ENCODE peak calls at places on chromosomes 11 and 22, in four cellular contexts. One of them, this sample, is unnamed.

GRCh38 chr11:79076526-79077115 is 364.2 kb downstream of the TENM4 start:
- DNase-seq in A549: peak; percentile 35
- DNase-seq in neural progenitor cell: peak; percentile 57
- DNase-seq in brain microvascular endothelial cell: peak; percentile 51
- DNase-seq in this sample: peak; percentile 48

GRCh38 chr11:2233693-2234455 is 36.5 kb downstream of the ASCL2 start:
- DNase-seq in A549: no peak
- DNase-seq in neural progenitor cell: no peak
- DNase-seq in brain microvascular endothelial cell: no peak
- DNase-seq in this sample: no peak

GRCh38 chr11:65470433-65470832 is 28.4 kb upstream of the MALAT1 start:
- DNase-seq in A549: no peak
- DNase-seq in neural progenitor cell: no peak
- DNase-seq in brain microvascular endothelial cell: no peak
- DNase-seq in this sample: no peak

GRCh38 chr11:9691865-9692264 is 28.0 kb downstream of the SWAP70 start:
- DNase-seq in A549: no peak
- DNase-seq in neural progenitor cell: no peak
- DNase-seq in brain microvascular endothelial cell: no peak
- DNase-seq in this sample: no peak

GRCh38 chr22:27492566-27493201 is 308.9 kb downstream of the MN1 start:
- DNase-seq in A549: no peak
- DNase-seq in neural progenitor cell: no peak
- DNase-seq in brain microvascular endothelial cell: no peak
- DNase-seq in this sample: no peak

GRCh38 chr22:26642465-26643367 is 14.7 kb upstream of the MIAT start:
- DNase-seq in A549: no peak
- DNase-seq in neural progenitor cell: peak; percentile 54
- DNase-seq in brain microvascular endothelial cell: no peak
- DNase-seq in this sample: no peak

GRCh38 chr11:62614275-62614674 is 1.2 kb downstream of the ROM1 start:
- DNase-seq in A549: no peak
- DNase-seq in neural progenitor cell: no peak
- DNase-seq in brain microvascular endothelial cell: no peak
- DNase-seq in this sample: no peak

GRCh38 chr11:11580831-11581492 is 40.8 kb downstream of the GALNT18 start:
- DNase-seq in A549: no peak
- DNase-seq in neural progenitor cell: no peak
- DNase-seq in brain microvascular endothelial cell: no peak
- DNase-seq in this sample: no peak

GRCh38 chr11:47257518-47258316 is at the start of gene NR1H3:
- DNase-seq in A549: peak; percentile 64
- DNase-seq in neural progenitor cell: peak; percentile 79
- DNase-seq in brain microvascular endothelial cell: peak; percentile 40
- DNase-seq in this sample: peak; percentile 45

GRCh38 chr11:97888641-97889040 is 1132.1 kb upstream of the CNTN5 start:
- DNase-seq in A549: no peak
- DNase-seq in neural progenitor cell: no peak
- DNase-seq in brain microvascular endothelial cell: no peak
- DNase-seq in this sample: no peak

GRCh38 chr11:368414-369335 is 624 bp upstream of the B4GALNT4 start:
- DNase-seq in A549: peak; percentile 48
- DNase-seq in neural progenitor cell: peak; percentile 65
- DNase-seq in brain microvascular endothelial cell: peak; percentile 7
- DNase-seq in this sample: no peak

GRCh38 chr11:104256525-104256924 is 92.6 kb upstream of the PDGFD start:
- DNase-seq in A549: no peak
- DNase-seq in neural progenitor cell: no peak
- DNase-seq in brain microvascular endothelial cell: no peak
- DNase-seq in this sample: no peak

GRCh38 chr11:120172921-120173705 is 35.2 kb upstream of the TRIM29 start:
- DNase-seq in A549: no peak
- DNase-seq in neural progenitor cell: no peak
- DNase-seq in brain microvascular endothelial cell: no peak
- DNase-seq in this sample: no peak

GRCh38 chr11:83363280-83363679 is 77.1 kb upstream of the CCDC90B start:
- DNase-seq in A549: no peak
- DNase-seq in neural progenitor cell: peak; percentile 10
- DNase-seq in brain microvascular endothelial cell: no peak
- DNase-seq in this sample: no peak

GRCh38 chr22:42978453-42979103 is 36.4 kb downstream of the PACSIN2 start:
- DNase-seq in A549: no peak
- DNase-seq in neural progenitor cell: peak; percentile 56
- DNase-seq in brain microvascular endothelial cell: no peak
- DNase-seq in this sample: no peak

GRCh38 chr11:76248210-76248609 is 41.9 kb upstream of the WNT11 start:
- DNase-seq in A549: peak; percentile 52
- DNase-seq in neural progenitor cell: peak; percentile 49
- DNase-seq in brain microvascular endothelial cell: no peak
- DNase-seq in this sample: no peak

GRCh38 chr22:49664891-49665290 is 162.8 kb downstream of the BRD1 start:
- DNase-seq in A549: no peak
- DNase-seq in neural progenitor cell: no peak
- DNase-seq in brain microvascular endothelial cell: no peak
- DNase-seq in this sample: no peak

GRCh38 chr11:56659755-56660154 is 3.7 kb upstream of the OR5AR1 start:
- DNase-seq in A549: no peak
- DNase-seq in neural progenitor cell: peak; percentile 82
- DNase-seq in brain microvascular endothelial cell: no peak
- DNase-seq in this sample: no peak

GRCh38 chr11:117824571-117825537 is at the start of gene FXYD2:
- DNase-seq in A549: no peak
- DNase-seq in neural progenitor cell: no peak
- DNase-seq in brain microvascular endothelial cell: no peak
- DNase-seq in this sample: no peak

GRCh38 chr22:44668190-44668885 is 33.7 kb upstream of the PRR5 start:
- DNase-seq in A549: no peak
- DNase-seq in neural progenitor cell: peak; percentile 86
- DNase-seq in brain microvascular endothelial cell: no peak
- DNase-seq in this sample: no peak

GRCh38 chr22:17982572-17983141 is 41.7 kb downstream of the MICAL3 start:
- DNase-seq in A549: no peak
- DNase-seq in neural progenitor cell: no peak
- DNase-seq in brain microvascular endothelial cell: no peak
- DNase-seq in this sample: no peak

GRCh38 chr11:124633355-124633754 is 10.7 kb downstream of the TBRG1 start:
- DNase-seq in A549: peak; percentile 26
- DNase-seq in neural progenitor cell: no peak
- DNase-seq in brain microvascular endothelial cell: peak; percentile 16
- DNase-seq in this sample: no peak

GRCh38 chr22:50063589-50064393 is 5.7 kb upstream of the TTLL8 start:
- DNase-seq in A549: no peak
- DNase-seq in neural progenitor cell: no peak
- DNase-seq in brain microvascular endothelial cell: no peak
- DNase-seq in this sample: no peak

GRCh38 chr11:15800121-15800800 is 556.1 kb downstream of the SOX6 start:
- DNase-seq in A549: no peak
- DNase-seq in neural progenitor cell: no peak
- DNase-seq in brain microvascular endothelial cell: peak; percentile 88
- DNase-seq in this sample: no peak

GRCh38 chr22:27537481-27537891 is 264.1 kb downstream of the MN1 start:
- DNase-seq in A549: no peak
- DNase-seq in neural progenitor cell: no peak
- DNase-seq in brain microvascular endothelial cell: no peak
- DNase-seq in this sample: no peak

GRCh38 chr11:35050596-35050995 is 88.4 kb upstream of the CD44 start:
- DNase-seq in A549: no peak
- DNase-seq in neural progenitor cell: no peak
- DNase-seq in brain microvascular endothelial cell: no peak
- DNase-seq in this sample: no peak

DNA sequence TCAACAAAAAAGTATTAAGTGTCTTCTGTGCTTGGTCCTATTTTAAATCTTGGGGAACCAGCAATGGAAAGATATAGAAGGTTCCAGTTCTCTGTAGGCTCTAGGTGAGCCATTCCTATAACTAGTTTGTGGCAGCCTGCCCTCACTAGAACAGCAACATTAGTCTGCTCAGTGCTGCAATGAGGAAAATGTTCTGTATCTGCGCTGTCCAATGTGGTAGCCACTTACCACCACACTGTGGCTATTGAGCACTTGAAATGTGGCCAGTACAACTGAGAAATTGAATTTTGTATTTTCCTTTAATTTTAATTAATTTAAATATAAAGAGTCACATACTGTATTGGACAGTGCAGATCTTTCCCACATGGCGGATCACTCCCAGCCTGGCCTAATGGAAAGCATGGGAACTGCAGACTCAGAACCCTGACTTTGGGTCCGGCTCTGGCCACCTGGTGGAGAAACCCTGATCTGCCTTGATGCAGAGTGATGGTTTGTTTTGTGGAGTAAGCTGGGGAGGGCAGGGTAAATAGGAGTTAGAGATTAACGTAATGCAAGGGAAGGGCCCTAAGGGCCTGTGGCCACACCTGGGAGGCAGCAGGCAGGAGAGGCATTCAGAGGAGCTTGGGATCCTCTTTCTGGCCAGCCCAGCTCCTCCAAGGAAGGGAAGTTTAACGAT is 101.0 kb downstream of the ME3 start:
- DNase-seq in A549: peak; percentile 69
- DNase-seq in neural progenitor cell: peak; percentile 70
- DNase-seq in brain microvascular endothelial cell: no peak
- DNase-seq in this sample: peak; percentile 31
- TF ChIP-seq CTCF in A549: peak; percentile 60
- TF ChIP-seq CTCF in neural progenitor cell: peak; percentile 76
- TF ChIP-seq CTCF in brain microvascular endothelial cell: peak; percentile 74
- TF ChIP-seq CTCF in this sample: peak; percentile 69

DNA sequence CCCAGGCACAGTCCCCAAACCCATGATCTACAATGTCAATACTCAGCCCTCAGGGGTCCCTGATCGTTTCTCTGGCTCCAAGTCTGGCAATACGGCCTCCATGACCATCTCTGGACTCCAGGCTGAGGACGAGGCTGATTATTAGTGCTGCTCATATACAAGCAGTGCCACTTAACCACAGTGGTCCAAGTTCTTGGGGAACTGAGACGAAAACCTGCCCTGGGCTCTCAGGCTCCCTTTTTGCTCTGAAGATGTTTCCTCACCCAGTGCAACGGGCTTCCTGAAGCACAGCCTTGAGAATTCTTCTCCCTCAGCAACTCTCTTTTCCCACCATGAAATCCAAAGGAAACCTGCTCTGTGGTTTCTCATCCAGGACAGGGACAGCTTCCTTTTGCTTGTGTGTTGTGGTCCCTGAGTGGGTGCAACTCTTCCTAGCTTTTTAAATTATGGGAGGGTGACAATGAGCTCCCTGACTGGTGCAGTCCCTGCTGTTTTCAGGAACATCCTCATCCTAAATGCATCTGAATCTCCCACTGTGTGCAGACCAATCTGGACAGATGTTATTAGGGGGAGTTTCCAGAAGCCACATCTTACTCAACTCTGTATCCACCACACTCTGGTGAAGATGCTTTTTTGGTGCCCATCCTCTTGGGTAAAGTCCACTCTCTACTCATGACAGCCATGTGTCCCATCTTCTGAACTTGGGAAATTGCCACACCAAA is 30.6 kb upstream of the IGLL5 start:
- DNase-seq in A549: no peak
- DNase-seq in neural progenitor cell: no peak
- DNase-seq in brain microvascular endothelial cell: no peak
- DNase-seq in this sample: no peak
- TF ChIP-seq CTCF in A549: no peak
- TF ChIP-seq CTCF in neural progenitor cell: no peak
- TF ChIP-seq CTCF in brain microvascular endothelial cell: no peak
- TF ChIP-seq CTCF in this sample: no peak

GRCh38 chr11:69058501-69059270 is 10.0 kb downstream of the TPCN2 start:
- DNase-seq in A549: no peak
- DNase-seq in neural progenitor cell: no peak
- DNase-seq in brain microvascular endothelial cell: no peak
- DNase-seq in this sample: no peak
- TF ChIP-seq CTCF in A549: no peak
- TF ChIP-seq CTCF in neural progenitor cell: no peak
- TF ChIP-seq CTCF in brain microvascular endothelial cell: no peak
- TF ChIP-seq CTCF in this sample: no peak

GRCh38 chr11:115213007-115213406 is 291.2 kb downstream of the CADM1 start:
- DNase-seq in A549: no peak
- DNase-seq in neural progenitor cell: no peak
- DNase-seq in brain microvascular endothelial cell: no peak
- DNase-seq in this sample: no peak

GRCh38 chr11:115219378-115219777 is 284.8 kb downstream of the CADM1 start:
- DNase-seq in A549: no peak
- DNase-seq in neural progenitor cell: no peak
- DNase-seq in brain microvascular endothelial cell: no peak
- DNase-seq in this sample: no peak

GRCh38 chr11:115217726-115218311 is 286.4 kb downstream of the CADM1 start:
- DNase-seq in A549: no peak
- DNase-seq in neural progenitor cell: no peak
- DNase-seq in brain microvascular endothelial cell: no peak
- DNase-seq in this sample: no peak

GRCh38 chr11:115214644-115215305 is 289.4 kb downstream of the CADM1 start:
- DNase-seq in A549: no peak
- DNase-seq in neural progenitor cell: no peak
- DNase-seq in brain microvascular endothelial cell: no peak
- DNase-seq in this sample: no peak

GRCh38 chr11:115215694-115216615 is 288.3 kb downstream of the CADM1 start:
- DNase-seq in A549: peak; percentile 1
- DNase-seq in neural progenitor cell: peak; percentile 42
- DNase-seq in brain microvascular endothelial cell: no peak
- DNase-seq in this sample: no peak
- TF ChIP-seq CTCF in A549: no peak
- TF ChIP-seq CTCF in neural progenitor cell: peak; percentile 54
- TF ChIP-seq CTCF in brain microvascular endothelial cell: peak; percentile 68
- TF ChIP-seq CTCF in this sample: peak; percentile 63

GRCh38 chr11:68750988-68751325 is 363 bp downstream of the TESMIN start:
- DNase-seq in A549: no peak
- DNase-seq in neural progenitor cell: no peak
- DNase-seq in brain microvascular endothelial cell: no peak
- DNase-seq in this sample: no peak
- TF ChIP-seq CTCF in A549: no peak
- TF ChIP-seq CTCF in neural progenitor cell: no peak
- TF ChIP-seq CTCF in brain microvascular endothelial cell: no peak
- TF ChIP-seq CTCF in this sample: no peak

DNA sequence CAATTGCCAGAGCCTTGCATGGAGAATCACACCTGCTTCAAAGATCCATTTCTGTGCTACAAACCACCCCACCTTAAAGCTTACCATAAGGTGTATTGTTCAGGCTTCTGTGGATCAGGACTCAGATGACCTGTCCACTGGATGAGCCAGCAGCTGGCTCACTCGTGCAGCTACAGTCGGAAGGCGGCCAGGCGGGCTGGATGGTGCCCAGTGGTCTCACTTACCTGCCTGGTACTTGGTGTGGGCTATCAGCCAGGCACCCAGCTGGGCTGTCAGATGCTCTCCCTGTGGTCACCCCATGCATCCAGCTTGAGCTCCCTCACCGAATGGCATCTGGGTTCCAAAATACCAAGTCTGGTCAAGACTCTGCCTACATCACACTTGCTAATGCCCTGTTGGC is 10.9 kb upstream of the APOBEC3B start:
- DNase-seq in A549: no peak
- DNase-seq in neural progenitor cell: no peak
- DNase-seq in brain microvascular endothelial cell: no peak
- DNase-seq in this sample: no peak
- TF ChIP-seq CTCF in A549: no peak
- TF ChIP-seq CTCF in neural progenitor cell: no peak
- TF ChIP-seq CTCF in brain microvascular endothelial cell: no peak
- TF ChIP-seq CTCF in this sample: no peak